ENCODE peak calls at places on chromosomes 6 and 20, in five cellular contexts. C, V, Y, W and X are unnamed samples.

GRCh38 chr6:15946701-15947390 is 182.0 kb upstream of the MYLIP start:
- DNase-seq in C (no peak), V (no peak), Y (no peak), W (no peak), X (no peak)

GRCh38 chr6:25041676-25042598 is 106.2 kb upstream of the RIPOR2 start:
- DNase-seq in C (peak), V (no peak), Y (no peak), W (no peak), X (no peak)

GRCh38 chr6:159036673-159037072 is 8.1 kb downstream of the TAGAP start:
- DNase-seq in C (no peak), V (no peak), Y (no peak), W (no peak), X (no peak)

GRCh38 chr6:108961077-108961476 is 112.9 kb downstream of the ARMC2 start:
- DNase-seq in C (no peak), V (no peak), Y (no peak), W (no peak), X (no peak)

GRCh38 chr6:4114123-4114522 is 21.3 kb downstream of the ECI2 start:
- DNase-seq in C (no peak), V (no peak), Y (peak), W (peak), X (no peak)

GRCh38 chr6:102398788-102399390 is 1005.4 kb downstream of the GRIK2 start:
- DNase-seq in C (no peak), V (no peak), Y (no peak), W (no peak), X (no peak)

GRCh38 chr20:16378122-16378521 is 195.1 kb downstream of the KIF16B start:
- DNase-seq in C (no peak), V (no peak), Y (no peak), W (no peak), X (no peak)

GRCh38 chr20:20237093-20237959 is 130.6 kb upstream of the INSM1 start:
- DNase-seq in C (no peak), V (peak), Y (peak), W (peak), X (no peak)

GRCh38 chr6:159505140-159505922 is 187.7 kb downstream of the SOD2 start:
- DNase-seq in C (no peak), V (no peak), Y (no peak), W (no peak), X (no peak)

DNA sequence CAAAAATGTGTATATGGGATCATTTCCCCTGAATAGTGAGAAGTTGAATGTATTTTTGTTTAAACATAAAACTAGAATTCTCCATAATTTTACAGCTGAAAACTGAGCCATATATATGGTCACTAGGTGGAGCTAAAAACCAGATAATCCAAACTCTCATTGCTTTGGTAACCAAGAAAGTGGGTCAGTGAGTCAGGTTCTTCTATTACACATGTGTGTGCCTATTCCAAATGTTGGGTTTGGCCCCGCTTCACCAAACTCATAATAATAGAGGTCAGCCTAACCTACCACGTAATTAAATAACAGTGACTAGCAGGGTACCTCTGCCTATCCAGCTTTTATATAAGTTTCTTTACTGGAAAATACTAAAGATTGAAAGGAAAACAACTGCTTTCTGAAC is 19.3 kb upstream of the RNGTT start:
- DNase-seq in C (no peak), V (peak), Y (peak), W (peak), X (peak)
- TF ChIP-seq CTCF in C (peak), V (peak), Y (peak), W (peak), X (peak)

DNA sequence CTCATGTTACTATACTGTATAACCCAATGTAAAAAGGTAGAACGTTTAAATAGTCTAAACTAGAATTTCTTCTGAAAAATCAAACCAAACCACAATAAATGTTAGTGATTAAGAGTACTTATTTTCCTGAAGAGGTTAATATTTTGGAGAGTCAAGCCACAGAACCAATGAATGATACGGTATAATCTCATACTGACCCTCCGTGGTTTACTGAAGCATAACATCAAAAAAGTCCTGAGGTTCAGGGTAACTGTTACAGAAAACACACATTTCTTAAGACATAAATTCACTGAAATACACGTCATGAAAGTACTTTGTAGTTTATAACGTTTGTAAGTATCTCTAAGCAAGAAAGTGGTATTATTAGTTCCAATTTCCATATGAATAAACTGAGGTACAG is 28.9 kb downstream of the ESF1 start:
- DNase-seq in C (no peak), V (no peak), Y (peak), W (no peak), X (no peak)
- TF ChIP-seq CTCF in C (no peak), V (no peak), Y (peak), W (no peak), X (no peak)

GRCh38 chr6:21305827-21306469 is 287.6 kb upstream of the SOX4 start:
- DNase-seq in C (no peak), V (peak), Y (peak), W (peak), X (peak)
- TF ChIP-seq CTCF in C (no peak), V (no peak), Y (peak), W (peak), X (no peak)

GRCh38 chr6:156686940-156687874 is 90.0 kb upstream of the ARID1B start:
- DNase-seq in C (peak), V (peak), Y (peak), W (peak), X (peak)
- TF ChIP-seq CTCF in C (no peak), V (no peak), Y (no peak), W (no peak), X (no peak)

GRCh38 chr6:147999001-147999540 is 343.6 kb upstream of the SASH1 start:
- DNase-seq in C (no peak), V (no peak), Y (no peak), W (no peak), X (no peak)

GRCh38 chr6:148005806-148006205 is 336.8 kb upstream of the SASH1 start:
- DNase-seq in C (no peak), V (no peak), Y (no peak), W (no peak), X (no peak)

GRCh38 chr6:148002067-148002466 is 340.6 kb upstream of the SASH1 start:
- DNase-seq in C (no peak), V (no peak), Y (peak), W (no peak), X (no peak)
- TF ChIP-seq CTCF in C (no peak), V (no peak), Y (no peak), W (no peak), X (peak)

GRCh38 chr6:71419954-71420692 is 131.5 kb downstream of the OGFRL1 start:
- DNase-seq in C (peak), V (no peak), Y (peak), W (peak), X (no peak)
- TF ChIP-seq CTCF in C (peak), V (peak), Y (peak), W (no peak), X (no peak)

DNA sequence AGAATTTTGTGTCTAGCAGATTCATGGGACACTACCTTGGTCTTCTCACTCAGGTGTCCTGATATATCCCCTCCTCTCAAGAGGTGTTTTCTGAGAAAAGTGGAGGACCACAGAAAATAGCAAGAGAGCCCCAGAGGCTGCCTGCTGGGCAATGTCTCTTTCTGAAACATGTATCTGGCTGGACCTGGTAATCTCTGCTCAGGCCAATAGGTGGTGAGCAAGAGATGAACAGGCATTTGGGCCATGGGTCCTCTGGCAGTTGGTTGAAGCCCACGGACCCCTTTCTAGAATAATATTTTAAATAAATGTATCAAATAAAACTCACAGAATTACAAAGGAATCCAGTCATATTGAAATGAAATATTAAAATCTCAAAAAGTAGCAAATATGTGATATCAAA is 8.8 kb upstream of the THBD start:
- DNase-seq in C (no peak), V (no peak), Y (no peak), W (no peak), X (no peak)
- TF ChIP-seq CTCF in C (no peak), V (no peak), Y (peak), W (peak), X (no peak)

GRCh38 chr20:13013411-13013810 is 4.6 kb downstream of the SPTLC3 start:
- DNase-seq in C (no peak), V (no peak), Y (no peak), W (no peak), X (no peak)
- TF ChIP-seq CTCF in C (no peak), V (no peak), Y (no peak), W (no peak), X (no peak)

GRCh38 chr20:34299925-34300806 is 3.0 kb downstream of the AHCY start:
- DNase-seq in C (no peak), V (no peak), Y (peak), W (peak), X (no peak)

GRCh38 chr20:34301587-34302311 is 1.4 kb downstream of the AHCY start:
- DNase-seq in C (no peak), V (no peak), Y (no peak), W (no peak), X (no peak)

GRCh38 chr20:34300809-34301586 is 2.2 kb downstream of the AHCY start:
- DNase-seq in C (no peak), V (no peak), Y (no peak), W (no peak), X (no peak)

GRCh38 chr20:34302312-34302722 is 838 bp downstream of the AHCY start:
- DNase-seq in C (no peak), V (no peak), Y (peak), W (peak), X (no peak)

GRCh38 chr20:34302723-34303528 is at the start of gene AHCY:
- DNase-seq in C (peak), V (peak), Y (peak), W (peak), X (peak)
- TF ChIP-seq CTCF in C (no peak), V (no peak), Y (no peak), W (no peak), X (no peak)